ENCODE peak calls at places on chromosomes 16 and 17, in nine cellular contexts. One of them, this sample, is unnamed.

GRCh38 chr17:57900991-57901743 is 51.3 kb upstream of the MRPS23 start:
- DNase-seq in AG10803: no peak
- DNase-seq in mesenchymal stem cell: no peak
- DNase-seq in adrenal gland: no peak
- DNase-seq in Peyer's patch: no peak
- DNase-seq in A549: no peak
- DNase-seq in AG09309: no peak
- DNase-seq in heart left ventricle: no peak
- DNase-seq in NB4: no peak
- DNase-seq in this sample: no peak

GRCh38 chr17:21240375-21241055 is 12.7 kb downstream of the NATD1 start:
- DNase-seq in Peyer's patch: no peak
- DNase-seq in heart left ventricle: no peak
- DNase-seq in NB4: no peak
- DNase-seq in AG10803: no peak
- DNase-seq in mesenchymal stem cell: no peak
- DNase-seq in A549: no peak
- DNase-seq in AG09309: no peak
- DNase-seq in adrenal gland: no peak
- DNase-seq in this sample: no peak

GRCh38 chr17:6688944-6689343 is 24.2 kb downstream of the SLC13A5 start:
- DNase-seq in NB4: no peak
- DNase-seq in Peyer's patch: no peak
- DNase-seq in heart left ventricle: no peak
- DNase-seq in mesenchymal stem cell: no peak
- DNase-seq in AG10803: no peak
- DNase-seq in AG09309: no peak
- DNase-seq in A549: no peak
- DNase-seq in adrenal gland: no peak
- DNase-seq in this sample: no peak

GRCh38 chr16:89023151-89023551 is 46.1 kb upstream of the CBFA2T3 start:
- DNase-seq in mesenchymal stem cell: no peak
- DNase-seq in A549: no peak
- DNase-seq in AG09309: no peak
- DNase-seq in Peyer's patch: no peak
- DNase-seq in adrenal gland: no peak
- DNase-seq in NB4: no peak
- DNase-seq in heart left ventricle: no peak
- DNase-seq in AG10803: no peak
- DNase-seq in this sample: no peak

GRCh38 chr17:7293131-7293557 is 1.3 kb downstream of the YBX2 start:
- DNase-seq in adrenal gland: no peak
- DNase-seq in AG10803: no peak
- DNase-seq in Peyer's patch: no peak
- DNase-seq in A549: no peak
- DNase-seq in AG09309: no peak
- DNase-seq in heart left ventricle: no peak
- DNase-seq in mesenchymal stem cell: no peak
- DNase-seq in NB4: peak
- DNase-seq in this sample: no peak

GRCh38 chr17:55318081-55318480 is 53.3 kb downstream of the HLF start:
- DNase-seq in AG09309: no peak
- DNase-seq in mesenchymal stem cell: no peak
- DNase-seq in AG10803: no peak
- DNase-seq in A549: no peak
- DNase-seq in heart left ventricle: no peak
- DNase-seq in NB4: no peak
- DNase-seq in Peyer's patch: no peak
- DNase-seq in adrenal gland: no peak
- DNase-seq in this sample: no peak

GRCh38 chr16:87644596-87644995 is 42.3 kb downstream of the JPH3 start:
- DNase-seq in Peyer's patch: no peak
- DNase-seq in AG09309: no peak
- DNase-seq in adrenal gland: no peak
- DNase-seq in mesenchymal stem cell: no peak
- DNase-seq in heart left ventricle: no peak
- DNase-seq in AG10803: no peak
- DNase-seq in NB4: no peak
- DNase-seq in A549: no peak
- DNase-seq in this sample: no peak

GRCh38 chr16:53967172-53967571 is 263.2 kb downstream of the FTO start:
- DNase-seq in Peyer's patch: no peak
- DNase-seq in NB4: no peak
- DNase-seq in AG09309: no peak
- DNase-seq in adrenal gland: no peak
- DNase-seq in AG10803: no peak
- DNase-seq in A549: no peak
- DNase-seq in heart left ventricle: no peak
- DNase-seq in mesenchymal stem cell: no peak
- DNase-seq in this sample: no peak

GRCh38 chr16:51374346-51374745 is 223.3 kb upstream of the SALL1 start:
- DNase-seq in adrenal gland: no peak
- DNase-seq in A549: peak
- DNase-seq in heart left ventricle: no peak
- DNase-seq in Peyer's patch: no peak
- DNase-seq in AG10803: peak
- DNase-seq in AG09309: peak
- DNase-seq in NB4: no peak
- DNase-seq in mesenchymal stem cell: peak
- DNase-seq in this sample: no peak

GRCh38 chr17:16107165-16107770 is 107.6 kb downstream of the TTC19 start:
- DNase-seq in AG10803: no peak
- DNase-seq in NB4: no peak
- DNase-seq in adrenal gland: no peak
- DNase-seq in Peyer's patch: no peak
- DNase-seq in mesenchymal stem cell: peak
- DNase-seq in AG09309: no peak
- DNase-seq in heart left ventricle: no peak
- DNase-seq in A549: no peak
- DNase-seq in this sample: no peak

GRCh38 chr17:17897442-17897841 is 60.7 kb upstream of the SREBF1 start:
- DNase-seq in adrenal gland: no peak
- DNase-seq in Peyer's patch: no peak
- DNase-seq in heart left ventricle: no peak
- DNase-seq in AG10803: no peak
- DNase-seq in mesenchymal stem cell: no peak
- DNase-seq in A549: no peak
- DNase-seq in NB4: no peak
- DNase-seq in AG09309: no peak
- DNase-seq in this sample: no peak

GRCh38 chr16:73026754-73027654 is 20.9 kb downstream of the ZFHX3 start:
- DNase-seq in Peyer's patch: no peak
- DNase-seq in adrenal gland: no peak
- DNase-seq in A549: no peak
- DNase-seq in mesenchymal stem cell: no peak
- DNase-seq in AG09309: no peak
- DNase-seq in NB4: no peak
- DNase-seq in AG10803: no peak
- DNase-seq in heart left ventricle: no peak
- DNase-seq in this sample: no peak

GRCh38 chr16:83530293-83530692 is 277.5 kb upstream of the HSBP1 start:
- DNase-seq in AG09309: peak
- DNase-seq in mesenchymal stem cell: no peak
- DNase-seq in Peyer's patch: no peak
- DNase-seq in NB4: no peak
- DNase-seq in AG10803: peak
- DNase-seq in adrenal gland: no peak
- DNase-seq in heart left ventricle: no peak
- DNase-seq in A549: no peak
- DNase-seq in this sample: no peak

DNA sequence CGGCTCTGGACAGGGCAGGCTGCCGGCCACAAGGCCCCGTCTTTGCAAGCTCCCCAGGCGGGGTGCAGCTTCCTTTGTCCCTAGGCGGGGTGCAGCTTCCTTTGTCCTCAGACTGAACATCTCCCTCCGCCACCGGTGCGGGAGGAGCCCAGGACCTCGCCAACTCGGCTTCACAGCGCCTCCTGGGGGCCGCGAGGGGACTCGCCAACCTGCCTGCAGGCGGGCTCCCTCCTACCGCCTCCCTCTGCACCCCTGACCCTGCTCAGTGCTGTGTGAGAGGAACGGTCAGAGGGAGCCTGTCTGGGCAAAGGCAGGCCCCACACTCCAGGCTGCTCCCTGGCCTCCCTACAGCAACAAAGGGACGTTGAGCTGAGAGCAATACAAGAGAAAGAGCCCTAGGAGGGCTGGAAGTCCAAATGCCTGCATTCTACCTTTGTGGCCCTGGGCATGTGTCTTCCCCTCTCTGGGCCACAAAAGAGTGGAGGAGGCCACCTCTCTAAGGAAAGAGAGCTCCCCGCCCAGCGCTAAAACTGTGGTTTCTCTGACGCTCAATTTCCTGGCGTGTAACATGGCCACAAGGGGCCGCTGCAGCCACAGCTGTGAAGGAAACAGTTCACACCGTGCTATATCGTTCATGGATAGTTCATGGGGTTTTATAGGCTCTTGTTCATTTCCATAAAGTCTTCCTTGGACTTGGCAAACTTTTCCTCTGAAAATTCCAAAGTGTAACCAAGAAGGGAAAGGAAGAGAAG is 20.9 kb upstream of the KRT19 start:
- DNase-seq in Peyer's patch: peak
- DNase-seq in heart left ventricle: peak
- DNase-seq in NB4: peak
- DNase-seq in A549: peak
- DNase-seq in AG10803: peak
- DNase-seq in mesenchymal stem cell: peak
- DNase-seq in AG09309: peak
- DNase-seq in adrenal gland: peak
- DNase-seq in this sample: peak
- H3K4me3 ChIP-seq in Peyer's patch: peak
- H3K4me3 ChIP-seq in heart left ventricle: no peak
- H3K4me3 ChIP-seq in NB4: no peak
- H3K4me3 ChIP-seq in A549: peak
- H3K4me3 ChIP-seq in AG10803: no peak
- H3K4me3 ChIP-seq in mesenchymal stem cell: peak
- H3K4me3 ChIP-seq in AG09309: no peak
- H3K4me3 ChIP-seq in adrenal gland: peak
- H3K4me3 ChIP-seq in this sample: peak

DNA sequence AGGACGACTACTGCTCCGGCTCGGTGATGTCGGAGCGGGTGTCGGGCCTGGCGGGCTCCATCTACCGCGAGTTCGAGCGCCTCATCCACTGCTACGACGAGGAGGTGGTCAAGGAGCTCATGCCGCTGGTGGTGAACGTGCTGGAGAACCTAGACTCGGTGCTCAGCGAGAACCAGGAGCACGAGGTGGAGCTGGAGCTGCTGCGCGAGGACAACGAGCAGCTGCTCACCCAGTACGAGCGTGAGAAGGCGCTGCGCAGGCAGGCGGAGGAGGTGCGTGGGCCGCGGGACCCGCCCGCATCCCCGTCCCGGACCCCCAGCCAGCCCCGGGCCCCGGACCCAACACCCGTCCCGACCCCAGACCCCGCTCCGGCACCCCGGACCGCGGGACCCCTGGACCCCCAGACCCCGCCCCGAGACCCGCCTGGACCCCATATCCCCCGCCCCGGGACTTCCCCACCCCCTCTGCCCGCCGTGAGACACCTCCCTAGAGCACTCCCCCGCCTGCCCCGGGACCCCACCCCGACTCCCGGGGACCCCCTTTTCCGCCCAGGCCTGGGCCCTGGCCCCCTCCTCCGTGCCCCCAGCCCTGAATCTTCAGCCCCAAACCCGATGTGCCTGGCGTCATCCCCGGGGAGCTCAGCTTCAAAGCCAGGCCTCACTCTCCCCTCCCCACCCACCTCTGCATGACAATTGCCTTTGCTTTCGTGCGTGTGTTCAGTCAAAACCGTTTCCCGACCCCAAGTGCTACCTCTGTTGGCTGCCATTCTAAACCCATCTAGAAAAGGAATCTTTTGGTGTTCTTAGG is 594 bp downstream of the MAPK8IP3 start:
- DNase-seq in A549: no peak
- DNase-seq in AG10803: no peak
- DNase-seq in Peyer's patch: no peak
- DNase-seq in mesenchymal stem cell: peak
- DNase-seq in adrenal gland: peak
- DNase-seq in AG09309: no peak
- DNase-seq in NB4: peak
- DNase-seq in heart left ventricle: no peak
- DNase-seq in this sample: peak
- H3K4me3 ChIP-seq in A549: peak
- H3K4me3 ChIP-seq in AG10803: peak
- H3K4me3 ChIP-seq in Peyer's patch: peak
- H3K4me3 ChIP-seq in mesenchymal stem cell: peak
- H3K4me3 ChIP-seq in adrenal gland: peak
- H3K4me3 ChIP-seq in AG09309: peak
- H3K4me3 ChIP-seq in NB4: peak
- H3K4me3 ChIP-seq in heart left ventricle: peak
- H3K4me3 ChIP-seq in this sample: peak

DNA sequence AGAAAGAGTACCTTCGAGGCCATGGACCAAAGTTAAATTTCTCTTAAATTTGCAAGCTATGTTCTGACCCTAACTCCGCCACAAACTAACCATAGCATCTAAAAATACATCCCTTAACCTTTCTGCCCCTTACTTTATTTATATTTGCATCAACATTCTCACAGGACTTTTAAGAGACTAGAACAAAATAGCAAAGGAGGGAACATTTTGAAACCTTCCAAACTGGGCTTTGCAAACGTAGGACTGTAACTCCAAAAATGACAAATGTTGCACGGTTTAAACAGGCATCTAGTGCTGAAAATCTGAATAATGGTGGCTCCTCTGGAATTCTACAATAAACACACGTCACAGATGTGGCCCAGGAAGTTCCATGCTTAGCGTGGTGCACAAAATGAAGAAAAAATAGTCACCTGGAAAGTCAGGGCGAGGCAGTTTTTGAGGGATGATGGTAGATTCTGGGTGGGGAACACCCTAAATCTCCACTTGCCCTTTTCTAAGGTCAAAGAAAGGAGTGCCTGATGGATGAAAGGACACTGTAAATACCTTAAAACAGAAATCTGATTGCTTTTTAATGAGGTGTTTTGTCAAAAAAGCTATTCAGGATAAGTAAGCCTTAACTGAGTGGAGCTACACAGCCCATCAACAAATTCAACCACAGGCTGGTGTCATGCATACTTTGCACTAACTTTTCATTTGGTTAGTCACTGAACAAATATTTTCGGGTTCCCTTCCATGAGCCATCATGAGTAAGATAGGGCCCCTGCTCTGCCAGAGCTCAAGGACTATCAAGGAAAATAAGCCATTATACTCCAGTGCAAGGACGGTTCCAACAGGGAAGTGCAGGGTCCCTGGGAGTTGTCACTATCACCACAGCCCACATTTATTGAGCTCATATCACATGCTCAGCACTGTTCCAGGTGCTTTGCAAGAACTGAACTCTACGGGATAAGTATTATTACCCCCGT is 21.2 kb downstream of the ARHGAP17 start:
- DNase-seq in Peyer's patch: no peak
- DNase-seq in mesenchymal stem cell: peak
- DNase-seq in AG09309: peak
- DNase-seq in adrenal gland: peak
- DNase-seq in AG10803: peak
- DNase-seq in A549: peak
- DNase-seq in NB4: no peak
- DNase-seq in heart left ventricle: no peak
- DNase-seq in this sample: no peak
- H3K4me3 ChIP-seq in Peyer's patch: no peak
- H3K4me3 ChIP-seq in mesenchymal stem cell: peak
- H3K4me3 ChIP-seq in AG09309: no peak
- H3K4me3 ChIP-seq in adrenal gland: no peak
- H3K4me3 ChIP-seq in AG10803: no peak
- H3K4me3 ChIP-seq in A549: no peak
- H3K4me3 ChIP-seq in NB4: no peak
- H3K4me3 ChIP-seq in heart left ventricle: no peak
- H3K4me3 ChIP-seq in this sample: no peak

GRCh38 chr17:81635431-81635830 is 1.5 kb downstream of the NPLOC4 start:
- DNase-seq in adrenal gland: no peak
- DNase-seq in AG10803: no peak
- DNase-seq in AG09309: no peak
- DNase-seq in A549: no peak
- DNase-seq in mesenchymal stem cell: no peak
- DNase-seq in heart left ventricle: no peak
- DNase-seq in NB4: no peak
- DNase-seq in Peyer's patch: no peak
- DNase-seq in this sample: no peak
- H3K4me3 ChIP-seq in adrenal gland: peak
- H3K4me3 ChIP-seq in AG10803: peak
- H3K4me3 ChIP-seq in AG09309: peak
- H3K4me3 ChIP-seq in A549: peak
- H3K4me3 ChIP-seq in mesenchymal stem cell: peak
- H3K4me3 ChIP-seq in heart left ventricle: peak
- H3K4me3 ChIP-seq in NB4: peak
- H3K4me3 ChIP-seq in Peyer's patch: peak
- H3K4me3 ChIP-seq in this sample: no peak

This sample was measured in thyroid gland.